ENCODE peak calls at places on chromosomes 12 and 14, in seven cellular contexts. One of them, this sample, is unnamed.

GRCh38 chr12:110844551-110845395 is 2.0 kb upstream of the CCDC63 start:
- DNase-seq in Peyer's patch: no peak
- DNase-seq in psoas muscle: peak
- DNase-seq in GM04504: peak
- DNase-seq in stimulated activated CD4-positive, alpha-beta T cell treated with anti-CD3 and anti-CD28 coated beads, TNF-alpha, amount 100 ng/mL, for 24 hours: no peak
- DNase-seq in iris pigment epithelial cell: no peak
- DNase-seq in LoVo: no peak
- DNase-seq in this sample: peak

GRCh38 chr14:89996963-89997362 is 41.2 kb downstream of the TDP1 start:
- DNase-seq in LoVo: no peak
- DNase-seq in iris pigment epithelial cell: no peak
- DNase-seq in stimulated activated CD4-positive, alpha-beta T cell treated with anti-CD3 and anti-CD28 coated beads, TNF-alpha, amount 100 ng/mL, for 24 hours: no peak
- DNase-seq in GM04504: no peak
- DNase-seq in psoas muscle: no peak
- DNase-seq in Peyer's patch: no peak
- DNase-seq in this sample: no peak

GRCh38 chr12:118136559-118137003 is 657 bp downstream of the PEBP1 start:
- DNase-seq in stimulated activated CD4-positive, alpha-beta T cell treated with anti-CD3 and anti-CD28 coated beads, TNF-alpha, amount 100 ng/mL, for 24 hours: no peak
- DNase-seq in iris pigment epithelial cell: peak
- DNase-seq in LoVo: peak
- DNase-seq in psoas muscle: peak
- DNase-seq in GM04504: no peak
- DNase-seq in Peyer's patch: peak
- DNase-seq in this sample: peak

GRCh38 chr12:130013771-130014484 is 110.1 kb upstream of the TMEM132D start:
- DNase-seq in GM04504: no peak
- DNase-seq in iris pigment epithelial cell: peak
- DNase-seq in LoVo: peak
- DNase-seq in stimulated activated CD4-positive, alpha-beta T cell treated with anti-CD3 and anti-CD28 coated beads, TNF-alpha, amount 100 ng/mL, for 24 hours: peak
- DNase-seq in psoas muscle: no peak
- DNase-seq in Peyer's patch: no peak
- DNase-seq in this sample: no peak

GRCh38 chr12:46964496-46965098 is 114.8 kb upstream of the PCED1B start:
- DNase-seq in psoas muscle: no peak
- DNase-seq in GM04504: no peak
- DNase-seq in iris pigment epithelial cell: peak
- DNase-seq in Peyer's patch: no peak
- DNase-seq in stimulated activated CD4-positive, alpha-beta T cell treated with anti-CD3 and anti-CD28 coated beads, TNF-alpha, amount 100 ng/mL, for 24 hours: no peak
- DNase-seq in LoVo: peak
- DNase-seq in this sample: peak

GRCh38 chr12:70393787-70394519 is 27.9 kb downstream of the KCNMB4 start:
- DNase-seq in GM04504: peak
- DNase-seq in psoas muscle: no peak
- DNase-seq in LoVo: no peak
- DNase-seq in stimulated activated CD4-positive, alpha-beta T cell treated with anti-CD3 and anti-CD28 coated beads, TNF-alpha, amount 100 ng/mL, for 24 hours: no peak
- DNase-seq in iris pigment epithelial cell: peak
- DNase-seq in Peyer's patch: no peak
- DNase-seq in this sample: peak

GRCh38 chr12:52631264-52631663 is 12.9 kb upstream of the KRT73 start:
- DNase-seq in stimulated activated CD4-positive, alpha-beta T cell treated with anti-CD3 and anti-CD28 coated beads, TNF-alpha, amount 100 ng/mL, for 24 hours: no peak
- DNase-seq in LoVo: no peak
- DNase-seq in iris pigment epithelial cell: no peak
- DNase-seq in Peyer's patch: no peak
- DNase-seq in GM04504: no peak
- DNase-seq in psoas muscle: no peak
- DNase-seq in this sample: no peak

GRCh38 chr12:43786899-43787693 is 19.0 kb downstream of the TWF1 start:
- DNase-seq in Peyer's patch: no peak
- DNase-seq in iris pigment epithelial cell: peak
- DNase-seq in stimulated activated CD4-positive, alpha-beta T cell treated with anti-CD3 and anti-CD28 coated beads, TNF-alpha, amount 100 ng/mL, for 24 hours: no peak
- DNase-seq in psoas muscle: no peak
- DNase-seq in GM04504: no peak
- DNase-seq in LoVo: no peak
- DNase-seq in this sample: peak

GRCh38 chr12:5964913-5965900 is 20.1 kb upstream of the ANO2 start:
- DNase-seq in iris pigment epithelial cell: no peak
- DNase-seq in Peyer's patch: no peak
- DNase-seq in stimulated activated CD4-positive, alpha-beta T cell treated with anti-CD3 and anti-CD28 coated beads, TNF-alpha, amount 100 ng/mL, for 24 hours: no peak
- DNase-seq in GM04504: no peak
- DNase-seq in LoVo: no peak
- DNase-seq in psoas muscle: no peak
- DNase-seq in this sample: no peak

GRCh38 chr14:57189070-57189469 is 79.6 kb downstream of the EXOC5 start:
- DNase-seq in psoas muscle: no peak
- DNase-seq in LoVo: no peak
- DNase-seq in iris pigment epithelial cell: peak
- DNase-seq in Peyer's patch: no peak
- DNase-seq in GM04504: peak
- DNase-seq in stimulated activated CD4-positive, alpha-beta T cell treated with anti-CD3 and anti-CD28 coated beads, TNF-alpha, amount 100 ng/mL, for 24 hours: no peak
- DNase-seq in this sample: peak

GRCh38 chr14:69487226-69487625 is 2.7 kb downstream of the PLEKHD1 start:
- DNase-seq in iris pigment epithelial cell: no peak
- DNase-seq in LoVo: no peak
- DNase-seq in GM04504: no peak
- DNase-seq in Peyer's patch: no peak
- DNase-seq in psoas muscle: no peak
- DNase-seq in stimulated activated CD4-positive, alpha-beta T cell treated with anti-CD3 and anti-CD28 coated beads, TNF-alpha, amount 100 ng/mL, for 24 hours: no peak
- DNase-seq in this sample: no peak

GRCh38 chr14:69387311-69387710 is 10.8 kb downstream of the ERH start:
- DNase-seq in LoVo: no peak
- DNase-seq in psoas muscle: no peak
- DNase-seq in Peyer's patch: no peak
- DNase-seq in iris pigment epithelial cell: peak
- DNase-seq in GM04504: no peak
- DNase-seq in stimulated activated CD4-positive, alpha-beta T cell treated with anti-CD3 and anti-CD28 coated beads, TNF-alpha, amount 100 ng/mL, for 24 hours: no peak
- DNase-seq in this sample: no peak

GRCh38 chr12:46222642-46223041 is 46.2 kb downstream of the SLC38A1 start:
- DNase-seq in GM04504: no peak
- DNase-seq in iris pigment epithelial cell: no peak
- DNase-seq in psoas muscle: no peak
- DNase-seq in stimulated activated CD4-positive, alpha-beta T cell treated with anti-CD3 and anti-CD28 coated beads, TNF-alpha, amount 100 ng/mL, for 24 hours: no peak
- DNase-seq in LoVo: no peak
- DNase-seq in Peyer's patch: no peak
- DNase-seq in this sample: no peak

GRCh38 chr14:105201928-105202513 is 20.9 kb upstream of the NUDT14 start:
- DNase-seq in iris pigment epithelial cell: no peak
- DNase-seq in GM04504: no peak
- DNase-seq in LoVo: no peak
- DNase-seq in psoas muscle: no peak
- DNase-seq in stimulated activated CD4-positive, alpha-beta T cell treated with anti-CD3 and anti-CD28 coated beads, TNF-alpha, amount 100 ng/mL, for 24 hours: no peak
- DNase-seq in Peyer's patch: peak
- DNase-seq in this sample: no peak

GRCh38 chr12:67239061-67239460 is 30.1 kb upstream of the CAND1 start:
- DNase-seq in LoVo: no peak
- DNase-seq in psoas muscle: no peak
- DNase-seq in Peyer's patch: no peak
- DNase-seq in stimulated activated CD4-positive, alpha-beta T cell treated with anti-CD3 and anti-CD28 coated beads, TNF-alpha, amount 100 ng/mL, for 24 hours: no peak
- DNase-seq in GM04504: no peak
- DNase-seq in iris pigment epithelial cell: peak
- DNase-seq in this sample: no peak

GRCh38 chr12:92144631-92145480 is 790 bp downstream of the BTG1 start:
- DNase-seq in psoas muscle: peak
- DNase-seq in stimulated activated CD4-positive, alpha-beta T cell treated with anti-CD3 and anti-CD28 coated beads, TNF-alpha, amount 100 ng/mL, for 24 hours: peak
- DNase-seq in GM04504: no peak
- DNase-seq in iris pigment epithelial cell: peak
- DNase-seq in LoVo: peak
- DNase-seq in Peyer's patch: no peak
- DNase-seq in this sample: peak

GRCh38 chr14:100065161-100065871 is at the start of gene EVL:
- DNase-seq in LoVo: no peak
- DNase-seq in Peyer's patch: peak
- DNase-seq in stimulated activated CD4-positive, alpha-beta T cell treated with anti-CD3 and anti-CD28 coated beads, TNF-alpha, amount 100 ng/mL, for 24 hours: peak
- DNase-seq in iris pigment epithelial cell: no peak
- DNase-seq in GM04504: no peak
- DNase-seq in psoas muscle: no peak
- DNase-seq in this sample: no peak

GRCh38 chr14:54348001-54348611 is 48.7 kb upstream of the CDKN3 start:
- DNase-seq in iris pigment epithelial cell: peak
- DNase-seq in Peyer's patch: no peak
- DNase-seq in GM04504: no peak
- DNase-seq in psoas muscle: no peak
- DNase-seq in LoVo: peak
- DNase-seq in stimulated activated CD4-positive, alpha-beta T cell treated with anti-CD3 and anti-CD28 coated beads, TNF-alpha, amount 100 ng/mL, for 24 hours: no peak
- DNase-seq in this sample: peak

GRCh38 chr12:182381-182883 is 31.5 kb downstream of the SLC6A12 start:
- DNase-seq in stimulated activated CD4-positive, alpha-beta T cell treated with anti-CD3 and anti-CD28 coated beads, TNF-alpha, amount 100 ng/mL, for 24 hours: no peak
- DNase-seq in psoas muscle: peak
- DNase-seq in iris pigment epithelial cell: peak
- DNase-seq in LoVo: peak
- DNase-seq in Peyer's patch: no peak
- DNase-seq in GM04504: no peak
- DNase-seq in this sample: peak

This sample was measured in HCEC 1CT.